ENCODE peak calls at places on chromosomes 3 and 15, in four cellular contexts. One of them, this sample, is unnamed.
A peak's percentile ranks its signal among the peaks of the same experiment; 100 is the strongest.

GRCh38 chr3:46852329-46852720 is 10.9 kb downstream of the MYL3 start:
- DNase-seq in NCI-H1930: no peak
- DNase-seq in GM23248: no peak
- DNase-seq in sigmoid colon: no peak
- DNase-seq in this sample: no peak

GRCh38 chr15:66835558-66835878 is 133.5 kb downstream of the SMAD6 start:
- DNase-seq in NCI-H1930: no peak
- DNase-seq in GM23248: peak; percentile 58
- DNase-seq in sigmoid colon: no peak
- DNase-seq in this sample: peak; percentile 47

GRCh38 chr3:37918627-37919026 is 56.9 kb downstream of the CTDSPL start:
- DNase-seq in NCI-H1930: no peak
- DNase-seq in GM23248: no peak
- DNase-seq in sigmoid colon: no peak
- DNase-seq in this sample: no peak

GRCh38 chr3:29764603-29765254 is 483.9 kb downstream of the RBMS3 start:
- DNase-seq in NCI-H1930: peak; percentile 5
- DNase-seq in GM23248: peak; percentile 87
- DNase-seq in sigmoid colon: no peak
- DNase-seq in this sample: no peak

GRCh38 chr3:54086639-54087405 is 35.5 kb upstream of the CACNA2D3 start:
- DNase-seq in NCI-H1930: no peak
- DNase-seq in GM23248: no peak
- DNase-seq in sigmoid colon: no peak
- DNase-seq in this sample: no peak

GRCh38 chr3:138781012-138781470 is 53.7 kb downstream of the PIK3CB start:
- DNase-seq in NCI-H1930: no peak
- DNase-seq in GM23248: no peak
- DNase-seq in sigmoid colon: no peak
- DNase-seq in this sample: no peak

GRCh38 chr3:187334904-187335303 is 33.3 kb upstream of the RTP4 start:
- DNase-seq in NCI-H1930: no peak
- DNase-seq in GM23248: no peak
- DNase-seq in sigmoid colon: peak; percentile 21
- DNase-seq in this sample: no peak

GRCh38 chr3:40456279-40456939 is 730 bp upstream of the RPL14 start:
- DNase-seq in NCI-H1930: no peak
- DNase-seq in GM23248: no peak
- DNase-seq in sigmoid colon: no peak
- DNase-seq in this sample: no peak

GRCh38 chr15:101170568-101171350 is 81.1 kb downstream of the CHSY1 start:
- DNase-seq in NCI-H1930: no peak
- DNase-seq in GM23248: peak; percentile 94
- DNase-seq in sigmoid colon: peak; percentile 84
- DNase-seq in this sample: no peak

GRCh38 chr3:117510396-117510795 is 800.8 kb downstream of the TUSC7 start:
- DNase-seq in NCI-H1930: no peak
- DNase-seq in GM23248: peak; percentile 69
- DNase-seq in sigmoid colon: no peak
- DNase-seq in this sample: no peak

GRCh38 chr15:43776718-43777292 is at the start of gene ELL3:
- DNase-seq in NCI-H1930: peak; percentile 71
- DNase-seq in GM23248: peak; percentile 88
- DNase-seq in sigmoid colon: peak; percentile 86
- DNase-seq in this sample: peak; percentile 87

GRCh38 chr15:44666208-44667038 is 3.0 kb upstream of the SPG11 start:
- DNase-seq in NCI-H1930: no peak
- DNase-seq in GM23248: no peak
- DNase-seq in sigmoid colon: no peak
- DNase-seq in this sample: no peak

GRCh38 chr3:146834917-146835316 is 229.8 kb upstream of the PLSCR5 start:
- DNase-seq in NCI-H1930: no peak
- DNase-seq in GM23248: peak; percentile 24
- DNase-seq in sigmoid colon: no peak
- DNase-seq in this sample: no peak

GRCh38 chr15:59251001-59251845 is 44.6 kb downstream of the LDHAL6B start:
- DNase-seq in NCI-H1930: no peak
- DNase-seq in GM23248: no peak
- DNase-seq in sigmoid colon: no peak
- DNase-seq in this sample: no peak

GRCh38 chr3:24446032-24446431 is 48.6 kb downstream of the THRB start:
- DNase-seq in NCI-H1930: no peak
- DNase-seq in GM23248: no peak
- DNase-seq in sigmoid colon: no peak
- DNase-seq in this sample: no peak

GRCh38 chr15:42048080-42048820 is 27.4 kb upstream of the PLA2G4E start:
- DNase-seq in NCI-H1930: no peak
- DNase-seq in GM23248: no peak
- DNase-seq in sigmoid colon: no peak
- DNase-seq in this sample: no peak

GRCh38 chr15:70281811-70282307 is 184.1 kb upstream of the TLE3 start:
- DNase-seq in NCI-H1930: no peak
- DNase-seq in GM23248: peak; percentile 89
- DNase-seq in sigmoid colon: no peak
- DNase-seq in this sample: no peak

GRCh38 chr15:98690272-98690671 is 41.9 kb downstream of the IGF1R start:
- DNase-seq in NCI-H1930: no peak
- DNase-seq in GM23248: no peak
- DNase-seq in sigmoid colon: no peak
- DNase-seq in this sample: no peak

GRCh38 chr3:131402391-131403039 is 20.9 kb downstream of the NUDT16 start:
- DNase-seq in NCI-H1930: no peak
- DNase-seq in GM23248: peak; percentile 85
- DNase-seq in sigmoid colon: no peak
- DNase-seq in this sample: no peak

GRCh38 chr3:131223373-131224289 is 157.9 kb upstream of the NUDT16 start:
- DNase-seq in NCI-H1930: no peak
- DNase-seq in GM23248: no peak
- DNase-seq in sigmoid colon: no peak
- DNase-seq in this sample: no peak

GRCh38 chr3:71309342-71309741 is 274.2 kb downstream of the FOXP1 start:
- DNase-seq in NCI-H1930: no peak
- DNase-seq in GM23248: peak; percentile 31
- DNase-seq in sigmoid colon: no peak
- DNase-seq in this sample: no peak

GRCh38 chr3:58025824-58026579 is 17.8 kb downstream of the FLNB start:
- DNase-seq in NCI-H1930: no peak
- DNase-seq in GM23248: peak; percentile 63
- DNase-seq in sigmoid colon: peak; percentile 78
- DNase-seq in this sample: no peak

GRCh38 chr15:100457201-100457600 is 71.5 kb downstream of the CERS3 start:
- DNase-seq in NCI-H1930: no peak
- DNase-seq in GM23248: peak; percentile 32
- DNase-seq in sigmoid colon: no peak
- DNase-seq in this sample: no peak

GRCh38 chr15:99177679-99178078 is 71.7 kb downstream of the TTC23 start:
- DNase-seq in NCI-H1930: no peak
- DNase-seq in GM23248: peak; percentile 13
- DNase-seq in sigmoid colon: no peak
- DNase-seq in this sample: no peak

GRCh38 chr3:141769171-141769894 is 6.1 kb downstream of the GRK7 start:
- DNase-seq in NCI-H1930: no peak
- DNase-seq in GM23248: peak; percentile 28
- DNase-seq in sigmoid colon: no peak
- DNase-seq in this sample: no peak

GRCh38 chr15:60062826-60063225 is 58.7 kb downstream of the FOXB1 start:
- DNase-seq in NCI-H1930: no peak
- DNase-seq in GM23248: peak; percentile 74
- DNase-seq in sigmoid colon: no peak
- DNase-seq in this sample: no peak

GRCh38 chr3:169289303-169289702 is 374.2 kb downstream of the MECOM start:
- DNase-seq in NCI-H1930: no peak
- DNase-seq in GM23248: no peak
- DNase-seq in sigmoid colon: no peak
- DNase-seq in this sample: no peak

GRCh38 chr15:84982301-84982920 is 755 bp downstream of the PDE8A start:
- DNase-seq in NCI-H1930: no peak
- DNase-seq in GM23248: peak; percentile 65
- DNase-seq in sigmoid colon: peak; percentile 77
- DNase-seq in this sample: peak; percentile 68

GRCh38 chr15:90053685-90054466 is 48.4 kb downstream of the IDH2 start:
- DNase-seq in NCI-H1930: no peak
- DNase-seq in GM23248: no peak
- DNase-seq in sigmoid colon: no peak
- DNase-seq in this sample: no peak

GRCh38 chr3:133213942-133214341 is 175.8 kb downstream of the TMEM108 start:
- DNase-seq in NCI-H1930: no peak
- DNase-seq in GM23248: no peak
- DNase-seq in sigmoid colon: no peak
- DNase-seq in this sample: no peak

GRCh38 chr3:123088360-123088759 is 21.5 kb downstream of the PDIA5 start:
- DNase-seq in NCI-H1930: no peak
- DNase-seq in GM23248: no peak
- DNase-seq in sigmoid colon: no peak
- DNase-seq in this sample: no peak

GRCh38 chr15:50262533-50262932 is 3.0 kb downstream of the HDC start:
- DNase-seq in NCI-H1930: no peak
- DNase-seq in GM23248: no peak
- DNase-seq in sigmoid colon: no peak
- DNase-seq in this sample: no peak

This sample was measured in sciatic nerve.